ENCODE peak calls at places on chromosomes 2 and 18, in ten cellular contexts. J is effector memory CD4-positive, alpha-beta T cell; S is fibroblast of lung; O is hepatocyte; V is GM23248; K is small intestine; Y is upper lobe of right lung; I is body of pancreas; L is right cardiac atrium; Z is CD4-positive, alpha-beta memory T cell. T is an unnamed sample.

GRCh38 chr2:113124181-113124961 is 3.0 kb upstream of the IL1RN start:
- DNase-seq in J (no peak), S (peak; percentile 34), O (no peak), V (peak; percentile 85), K (peak; percentile 37), Y (no peak), I (no peak), L (no peak), Z (no peak), T (peak; percentile 19)

GRCh38 chr2:142140434-142140845 is 9.6 kb upstream of the LRP1B start:
- DNase-seq in J (no peak), S (no peak), O (peak; percentile 57), V (peak; percentile 34), K (peak; percentile 7), Y (no peak), I (no peak), L (no peak), Z (no peak), T (peak; percentile 81)

GRCh38 chr2:229456091-229456490 is 185.0 kb upstream of the PID1 start:
- DNase-seq in J (no peak), S (no peak), O (no peak), V (no peak), K (no peak), Y (no peak), I (no peak), L (no peak), Z (no peak), T (no peak)

GRCh38 chr2:174484573-174484972 is 2.3 kb downstream of the GPR155 start:
- DNase-seq in J (no peak), S (no peak), O (no peak), V (no peak), K (no peak), Y (no peak), I (no peak), L (no peak), Z (no peak), T (no peak)

GRCh38 chr18:55256568-55257289 is 297.5 kb upstream of the CCDC68 start:
- DNase-seq in J (no peak), S (peak; percentile 89), O (no peak), V (peak; percentile 54), K (no peak), Y (no peak), I (no peak), L (no peak), Z (no peak), T (no peak)

GRCh38 chr2:204110250-204111183 is 174.0 kb downstream of the ICOS start:
- DNase-seq in J (peak; percentile 30), S (peak; percentile 6), O (no peak), V (peak; percentile 57), K (peak; percentile 42), Y (no peak), I (peak; percentile 6), L (no peak), Z (peak; percentile 65), T (peak; percentile 76)

GRCh38 chr2:47636176-47636575 is 146.8 kb upstream of the MSH6 start:
- DNase-seq in J (no peak), S (no peak), O (no peak), V (no peak), K (no peak), Y (no peak), I (no peak), L (no peak), Z (no peak), T (no peak)

GRCh38 chr2:233320470-233320869 is 12.9 kb downstream of the SAG start:
- DNase-seq in J (no peak), S (no peak), O (no peak), V (no peak), K (no peak), Y (no peak), I (no peak), L (no peak), Z (no peak), T (no peak)

GRCh38 chr18:63106727-63107126 is 212.8 kb downstream of the BCL2 start:
- DNase-seq in J (no peak), S (no peak), O (no peak), V (no peak), K (no peak), Y (no peak), I (no peak), L (no peak), Z (no peak), T (no peak)

GRCh38 chr2:162277344-162277743 is 34.1 kb upstream of the FAP start:
- DNase-seq in J (no peak), S (no peak), O (no peak), V (no peak), K (no peak), Y (no peak), I (no peak), L (no peak), Z (no peak), T (no peak)

GRCh38 chr18:59967878-59968277 is 68.1 kb downstream of the PMAIP1 start:
- DNase-seq in J (no peak), S (no peak), O (no peak), V (no peak), K (no peak), Y (no peak), I (no peak), L (no peak), Z (no peak), T (no peak)

GRCh38 chr2:85236107-85236506 is 91.7 kb downstream of the TGOLN2 start:
- DNase-seq in J (no peak), S (no peak), O (no peak), V (no peak), K (no peak), Y (no peak), I (no peak), L (no peak), Z (no peak), T (no peak)

GRCh38 chr2:85239102-85239501 is 88.7 kb downstream of the TGOLN2 start:
- DNase-seq in J (no peak), S (no peak), O (no peak), V (no peak), K (no peak), Y (no peak), I (no peak), L (no peak), Z (no peak), T (no peak)

GRCh38 chr2:85240055-85240454 is 87.7 kb downstream of the TGOLN2 start:
- DNase-seq in J (no peak), S (no peak), O (no peak), V (no peak), K (no peak), Y (no peak), I (no peak), L (peak; percentile 29), Z (no peak), T (no peak)

GRCh38 chr2:85237849-85238570 is 89.8 kb downstream of the TGOLN2 start:
- DNase-seq in J (no peak), S (no peak), O (no peak), V (no peak), K (no peak), Y (no peak), I (peak; percentile 73), L (no peak), Z (no peak), T (no peak)

DNA sequence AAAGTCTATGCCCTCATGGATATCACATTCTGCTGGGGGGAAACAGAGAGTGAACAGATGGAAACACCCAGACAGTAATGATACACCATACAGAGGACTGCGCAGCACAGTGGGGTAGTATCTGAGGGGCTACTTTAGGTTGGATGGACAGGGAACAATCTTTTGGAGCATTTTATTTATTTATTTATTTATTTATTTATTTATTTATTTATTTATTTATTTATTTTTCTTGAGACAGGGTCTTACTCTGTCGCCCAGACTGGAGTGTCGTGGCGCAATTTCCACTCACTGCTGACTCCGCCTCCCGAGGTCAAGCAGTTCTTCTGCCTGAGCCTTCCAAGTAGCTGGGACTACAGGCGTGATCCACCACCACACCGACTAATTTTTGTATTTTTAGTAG is 89.2 kb downstream of the TGOLN2 start:
- DNase-seq in J (no peak), S (no peak), O (no peak), V (no peak), K (no peak), Y (no peak), I (no peak), L (no peak), Z (no peak), T (no peak)
- H3K4me1 ChIP-seq in J (no peaks in the 10 kb centered on the region), S (no peaks in the 10 kb centered on the region), O (no peaks in the 10 kb centered on the region), V (no peaks in the 10 kb centered on the region), K (no peaks in the 10 kb centered on the region), Y (peaks cover 8% of the 10 kb centered on the region), I (no peaks in the 10 kb centered on the region), L (peaks cover 4% of the 10 kb centered on the region), Z (no peaks in the 10 kb centered on the region), T (peaks cover 7% of the 10 kb centered on the region)

DNA sequence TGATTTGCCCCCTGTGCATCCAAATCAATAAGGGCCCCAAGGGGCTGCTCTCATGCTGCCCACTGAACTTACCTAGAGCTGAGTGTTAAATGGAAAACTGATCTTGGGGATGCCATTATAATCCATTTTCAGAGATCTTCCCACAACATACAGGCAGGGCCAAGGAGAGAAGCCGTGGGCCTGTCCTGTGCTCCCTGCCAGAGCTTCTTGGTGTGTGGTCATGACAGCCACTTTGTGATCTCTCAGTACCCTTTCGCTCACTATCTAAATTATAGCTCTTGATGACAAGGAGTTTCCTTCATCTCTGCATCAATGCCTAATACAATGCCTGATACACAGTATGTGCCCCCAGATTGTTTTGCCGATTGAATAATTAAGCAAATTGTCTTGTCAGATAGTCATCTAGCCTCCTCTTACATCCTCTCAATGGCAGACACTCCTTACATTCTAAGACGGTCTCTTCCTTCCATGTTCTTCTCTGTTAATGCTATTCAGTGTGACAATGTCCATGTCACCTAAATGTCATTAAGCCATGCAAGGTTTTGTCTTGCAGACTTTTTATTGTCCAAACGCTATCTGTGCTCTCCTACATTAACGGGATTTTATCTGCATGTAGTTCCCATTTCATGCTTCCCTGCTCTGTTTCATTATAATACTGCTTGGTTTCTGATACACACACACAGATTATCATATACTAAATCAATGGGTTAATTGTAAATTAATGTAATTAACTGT is 5.9 kb downstream of the CSRNP3 start:
- DNase-seq in J (no peak), S (no peak), O (no peak), V (no peak), K (no peak), Y (no peak), I (no peak), L (no peak), Z (no peak), T (no peak)
- H3K9me3 ChIP-seq in J (no peaks in the 10 kb centered on the region), S (no peaks in the 10 kb centered on the region), O (no peaks in the 10 kb centered on the region), V (no peaks in the 10 kb centered on the region), K (no peaks in the 10 kb centered on the region), Y (no peaks in the 10 kb centered on the region), I (no peaks in the 10 kb centered on the region), L (no peaks in the 10 kb centered on the region), Z (no peaks in the 10 kb centered on the region), T (no peaks in the 10 kb centered on the region)

GRCh38 chr2:236143811-236144210 is 24.4 kb downstream of the GBX2 start:
- DNase-seq in J (no peak), S (no peak), O (no peak), V (no peak), K (no peak), Y (no peak), I (no peak), L (no peak), Z (no peak), T (no peak)
- H3K4me1 ChIP-seq in J (no peaks in the 10 kb centered on the region), S (no peaks in the 10 kb centered on the region), O (no peaks in the 10 kb centered on the region), V (no peaks in the 10 kb centered on the region), K (no peaks in the 10 kb centered on the region), Y (no peaks in the 10 kb centered on the region), I (no peaks in the 10 kb centered on the region), L (no peaks in the 10 kb centered on the region), Z (no peaks in the 10 kb centered on the region), T (no peaks in the 10 kb centered on the region)

DNA sequence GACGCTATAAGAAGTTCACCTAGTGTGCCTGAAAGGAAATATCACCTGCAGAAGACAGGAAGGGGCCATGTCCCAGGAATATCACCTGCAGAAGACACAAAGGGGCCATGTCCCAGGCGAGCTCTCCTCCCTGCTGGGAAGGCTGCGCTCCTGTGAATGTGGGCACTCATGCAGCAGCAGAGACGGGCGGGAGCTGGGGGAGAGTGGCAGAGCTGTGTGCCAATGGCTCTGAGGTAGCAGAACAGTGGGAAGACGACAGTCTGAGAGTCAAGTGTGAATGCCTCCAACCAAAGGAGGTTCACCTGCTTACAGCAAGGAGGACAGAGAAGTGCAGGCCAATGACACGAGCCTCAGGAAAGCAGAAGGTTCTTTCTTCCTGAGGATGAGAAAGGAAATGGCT is 117.9 kb upstream of the SALL3 start:
- DNase-seq in J (no peak), S (no peak), O (no peak), V (no peak), K (no peak), Y (no peak), I (no peak), L (no peak), Z (no peak), T (no peak)
- H3K9me3 ChIP-seq in J (no peaks in the 10 kb centered on the region), S (no peaks in the 10 kb centered on the region), O (no peaks in the 10 kb centered on the region), V (no peaks in the 10 kb centered on the region), K (no peaks in the 10 kb centered on the region), Y (no peaks in the 10 kb centered on the region), I (no peaks in the 10 kb centered on the region), L (no peaks in the 10 kb centered on the region), Z (no peaks in the 10 kb centered on the region), T (no peaks in the 10 kb centered on the region)